ENCODE peak calls at places on chromosomes 6 and 20, in ten cellular contexts. D is WERI-Rb-1; G is epithelial cell of esophagus; B is fibroblast of pulmonary artery; F is spleen; I is ovary; H is CD4-positive, alpha-beta T cell; E is choroid plexus epithelial cell; W is AG04449; X is adrenal gland. U is an unnamed sample.
A peak's percentile ranks its signal among the peaks of the same experiment; 100 is the strongest.

GRCh38 chr6:14366315-14366714 is 248.7 kb downstream of the CD83 start:
- DNase-seq in W (no peak), F (no peak), D (no peak), E (no peak), I (no peak), H (no peak), G (no peak), X (no peak), B (no peak), U (no peak)

GRCh38 chr6:129416337-129416990 is 293.5 kb downstream of the ARHGAP18 start:
- DNase-seq in H (no peak), B (no peak), F (no peak), W (no peak), E (no peak), D (no peak), G (no peak), X (no peak), I (no peak), U (peak; percentile 10)

GRCh38 chr6:21348462-21349195 is 244.9 kb upstream of the SOX4 start:
- DNase-seq in I (peak; percentile 25), H (no peak), D (no peak), F (no peak), G (no peak), X (no peak), E (peak; percentile 91), B (peak; percentile 45), W (no peak), U (no peak)

GRCh38 chr6:38153946-38154345 is 334.4 kb downstream of the ZFAND3 start:
- DNase-seq in H (no peak), I (no peak), G (no peak), F (no peak), E (no peak), B (no peak), X (no peak), W (no peak), D (no peak), U (no peak)

GRCh38 chr6:142926494-142927273 is 18.3 kb downstream of the HIVEP2 start:
- DNase-seq in W (no peak), X (peak; percentile 89), B (peak; percentile 95), G (peak; percentile 59), D (peak; percentile 30), I (peak; percentile 91), H (peak; percentile 79), F (peak; percentile 95), E (peak; percentile 97), U (peak; percentile 61)

GRCh38 chr20:50071039-50071888 is 41.7 kb downstream of the UBE2V1 start:
- DNase-seq in X (peak; percentile 87), B (peak; percentile 79), D (peak; percentile 88), G (peak; percentile 68), E (peak; percentile 81), F (peak; percentile 99), H (peak; percentile 71), I (peak; percentile 96), W (no peak), U (peak; percentile 82)

GRCh38 chr6:8059129-8059528 is 5.1 kb downstream of the BLOC1S5 start:
- DNase-seq in B (peak; percentile 74), I (no peak), D (no peak), W (no peak), X (no peak), F (no peak), H (no peak), E (peak; percentile 77), G (peak; percentile 47), U (peak; percentile 16)

GRCh38 chr6:46323312-46323965 is 152.7 kb upstream of the ENPP5 start:
- DNase-seq in E (peak; percentile 93), D (no peak), I (no peak), X (peak; percentile 63), F (no peak), G (peak; percentile 39), B (peak; percentile 81), H (no peak), W (peak; percentile 49), U (peak; percentile 77)

GRCh38 chr6:143336446-143337152 is 113.9 kb downstream of the ADAT2 start:
- DNase-seq in X (no peak), E (peak; percentile 16), H (no peak), D (no peak), W (no peak), I (no peak), B (peak; percentile 45), F (no peak), G (peak; percentile 58), U (peak; percentile 87)

GRCh38 chr20:50052550-50052949 is 60.4 kb downstream of the UBE2V1 start:
- DNase-seq in E (no peak), D (no peak), G (no peak), X (no peak), W (no peak), B (no peak), H (no peak), F (no peak), I (no peak), U (no peak)

GRCh38 chr6:43317968-43318367 is 9.3 kb upstream of the CRIP3 start:
- DNase-seq in E (no peak), B (no peak), X (no peak), G (no peak), D (no peak), H (no peak), W (no peak), F (no peak), I (no peak), U (no peak)

GRCh38 chr20:4220756-4221155 is 205.4 kb upstream of the RNF24 start:
- DNase-seq in W (no peak), X (no peak), B (no peak), E (no peak), D (no peak), H (no peak), G (no peak), F (peak; percentile 3), I (no peak), U (no peak)

GRCh38 chr20:37457928-37458327 is 63.1 kb upstream of the NNAT start:
- DNase-seq in F (no peak), B (no peak), D (no peak), E (no peak), X (no peak), W (no peak), G (no peak), I (no peak), H (no peak), U (no peak)

GRCh38 chr6:138278326-138278725 is 60.0 kb upstream of the PBOV1 start:
- DNase-seq in F (no peak), W (no peak), D (peak; percentile 26), E (peak; percentile 62), I (no peak), H (no peak), X (no peak), G (peak; percentile 59), B (peak; percentile 46), U (peak; percentile 21)
- TF ChIP-seq CTCF in F (peak; percentile 10), W (peak; percentile 41), D (peak; percentile 49), E (peak; percentile 70), I (no peak), H (no peak), X (peak; percentile 34), G (peak; percentile 61), B (peak; percentile 42), U (no peak)

DNA sequence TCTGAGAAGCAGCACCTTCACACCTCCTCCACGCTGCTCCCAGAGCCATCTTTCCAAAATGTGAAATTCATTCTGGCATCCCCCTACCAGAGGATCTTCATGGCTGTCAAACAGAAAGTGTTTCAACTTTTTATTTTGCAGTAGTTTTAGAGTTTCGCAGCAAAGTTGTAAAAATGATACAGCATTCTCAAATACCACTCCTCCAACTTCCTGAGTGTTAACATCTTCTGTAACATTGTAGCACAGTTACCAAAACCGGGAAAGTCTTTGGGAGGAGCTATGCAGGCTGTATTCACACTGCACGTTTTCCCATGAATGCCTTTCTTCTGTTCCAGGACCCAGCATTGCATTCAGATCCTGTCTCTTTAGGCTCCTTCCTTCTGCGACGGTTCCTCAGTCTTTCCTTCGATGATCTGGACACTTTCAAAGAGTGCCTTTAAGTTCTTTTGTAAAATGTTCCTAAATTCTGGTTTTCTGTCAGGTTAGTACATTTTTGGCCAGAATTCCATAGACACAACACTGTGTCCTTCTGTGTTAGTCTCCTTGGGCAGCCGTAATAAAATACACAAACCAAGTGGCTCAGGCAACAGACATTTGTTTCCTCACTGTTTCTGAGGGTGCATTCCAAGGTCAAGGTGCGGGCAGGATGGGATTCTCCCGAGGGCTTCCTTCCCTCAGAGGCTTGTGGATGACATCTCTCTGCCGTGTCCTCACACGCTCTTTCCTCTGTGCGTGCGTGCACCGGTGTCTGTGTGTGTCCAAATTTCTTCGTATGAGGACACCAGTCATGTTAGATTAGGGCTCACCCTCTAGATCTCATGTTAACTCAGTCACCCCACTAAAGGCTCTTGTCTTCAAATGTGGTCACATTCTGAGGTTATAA is 30.3 kb downstream of the CDYL start:
- DNase-seq in H (no peak), G (peak; percentile 53), I (peak; percentile 26), F (no peak), E (no peak), X (no peak), D (no peak), B (no peak), W (no peak), U (no peak)
- TF ChIP-seq CTCF in H (peak; percentile 4), G (no peak), I (no peak), F (no peak), E (no peak), X (no peak), D (no peak), B (no peak), W (no peak), U (no peak)

GRCh38 chr6:151269318-151269995 is 29.7 kb downstream of the AKAP12 start:
- DNase-seq in B (peak; percentile 96), F (no peak), D (no peak), G (peak; percentile 83), H (no peak), W (no peak), E (peak; percentile 73), I (no peak), X (no peak), U (peak; percentile 55)
- TF ChIP-seq CTCF in B (no peak), F (no peak), D (no peak), G (no peak), H (no peak), W (no peak), E (no peak), I (no peak), X (no peak), U (no peak)

GRCh38 chr20:47465335-47466090 is 36.2 kb upstream of the NCOA3 start:
- DNase-seq in D (no peak), W (no peak), E (no peak), X (no peak), B (no peak), F (no peak), I (no peak), H (no peak), G (no peak), U (no peak)

GRCh38 chr20:47466193-47466592 is 35.5 kb upstream of the NCOA3 start:
- DNase-seq in H (no peak), B (no peak), F (no peak), D (no peak), W (no peak), E (peak; percentile 13), I (no peak), G (no peak), X (no peak), U (no peak)

GRCh38 chr20:47461120-47461685 is 40.5 kb upstream of the NCOA3 start:
- DNase-seq in G (no peak), B (no peak), D (no peak), E (no peak), F (no peak), H (no peak), I (no peak), X (no peak), W (no peak), U (no peak)

GRCh38 chr20:47466704-47467459 is 34.8 kb upstream of the NCOA3 start:
- DNase-seq in F (no peak), B (no peak), X (no peak), E (no peak), D (no peak), I (no peak), G (no peak), H (no peak), W (no peak), U (no peak)

GRCh38 chr20:47464380-47465101 is 37.1 kb upstream of the NCOA3 start:
- DNase-seq in W (peak; percentile 94), F (no peak), H (no peak), X (peak; percentile 51), E (peak; percentile 99), D (peak; percentile 15), B (peak; percentile 99), I (no peak), G (peak; percentile 99), U (peak; percentile 99)
- TF ChIP-seq CTCF in W (peak; percentile 46), F (no peak), H (no peak), X (peak; percentile 52), E (peak; percentile 55), D (no peak), B (peak; percentile 59), I (no peak), G (peak; percentile 62), U (no peak)

U was measured in MCF 10A.